ENCODE peak calls at places on chromosomes 16 and 17, in six cellular contexts. One of them, this sample, is unnamed.

GRCh38 chr16:50901062-50901461 is 159.2 kb downstream of the CYLD start:
- DNase-seq in bronchial epithelial cell: no peak
- DNase-seq in cardiac fibroblast: no peak
- DNase-seq in AG09309: no peak
- DNase-seq in GM12865: no peak
- DNase-seq in tibial nerve: no peak
- DNase-seq in this sample: no peak

GRCh38 chr17:9522074-9522473 is 53.5 kb downstream of the STX8 start:
- DNase-seq in bronchial epithelial cell: peak; percentile 33
- DNase-seq in cardiac fibroblast: peak; percentile 73
- DNase-seq in AG09309: no peak
- DNase-seq in GM12865: peak; percentile 53
- DNase-seq in tibial nerve: no peak
- DNase-seq in this sample: peak; percentile 74

GRCh38 chr17:9434502-9435113 is 141.0 kb downstream of the STX8 start:
- DNase-seq in bronchial epithelial cell: no peak
- DNase-seq in cardiac fibroblast: no peak
- DNase-seq in AG09309: no peak
- DNase-seq in GM12865: peak; percentile 74
- DNase-seq in tibial nerve: no peak
- DNase-seq in this sample: no peak

GRCh38 chr17:51454456-51454978 is 194.2 kb downstream of the UTP18 start:
- DNase-seq in bronchial epithelial cell: peak; percentile 14
- DNase-seq in cardiac fibroblast: no peak
- DNase-seq in AG09309: no peak
- DNase-seq in GM12865: no peak
- DNase-seq in tibial nerve: no peak
- DNase-seq in this sample: no peak

GRCh38 chr17:35991075-35991474 is 4.5 kb upstream of the CCL14 start:
- DNase-seq in bronchial epithelial cell: no peak
- DNase-seq in cardiac fibroblast: no peak
- DNase-seq in AG09309: no peak
- DNase-seq in GM12865: no peak
- DNase-seq in tibial nerve: no peak
- DNase-seq in this sample: no peak

GRCh38 chr17:13154403-13154802 is 136.6 kb upstream of the ELAC2 start:
- DNase-seq in bronchial epithelial cell: no peak
- DNase-seq in cardiac fibroblast: no peak
- DNase-seq in AG09309: no peak
- DNase-seq in GM12865: no peak
- DNase-seq in tibial nerve: no peak
- DNase-seq in this sample: no peak

GRCh38 chr17:79811036-79811887 is 14.4 kb upstream of the CBX8 start:
- DNase-seq in bronchial epithelial cell: no peak
- DNase-seq in cardiac fibroblast: no peak
- DNase-seq in AG09309: no peak
- DNase-seq in GM12865: peak; percentile 62
- DNase-seq in tibial nerve: no peak
- DNase-seq in this sample: no peak

GRCh38 chr17:41734139-41734948 is at the start of gene HAP1:
- DNase-seq in bronchial epithelial cell: no peak
- DNase-seq in cardiac fibroblast: peak; percentile 35
- DNase-seq in AG09309: no peak
- DNase-seq in GM12865: no peak
- DNase-seq in tibial nerve: no peak
- DNase-seq in this sample: peak; percentile 21

GRCh38 chr16:57720142-57720575 is 15.4 kb upstream of the KATNB1 start:
- DNase-seq in bronchial epithelial cell: peak; percentile 38
- DNase-seq in cardiac fibroblast: peak; percentile 75
- DNase-seq in AG09309: peak; percentile 8
- DNase-seq in GM12865: peak; percentile 70
- DNase-seq in tibial nerve: no peak
- DNase-seq in this sample: peak; percentile 75

GRCh38 chr16:85086347-85087291 is 25.7 kb downstream of the CIBAR2 start:
- DNase-seq in bronchial epithelial cell: peak; percentile 64
- DNase-seq in cardiac fibroblast: peak; percentile 73
- DNase-seq in AG09309: no peak
- DNase-seq in GM12865: peak; percentile 76
- DNase-seq in tibial nerve: peak; percentile 68
- DNase-seq in this sample: peak; percentile 39

GRCh38 chr17:60398227-60398959 is 6.5 kb upstream of the USP32 start:
- DNase-seq in bronchial epithelial cell: no peak
- DNase-seq in cardiac fibroblast: no peak
- DNase-seq in AG09309: no peak
- DNase-seq in GM12865: peak; percentile 56
- DNase-seq in tibial nerve: no peak
- DNase-seq in this sample: no peak

GRCh38 chr17:45050680-45051059 is 762 bp downstream of the DCAKD start:
- DNase-seq in bronchial epithelial cell: no peak
- DNase-seq in cardiac fibroblast: no peak
- DNase-seq in AG09309: no peak
- DNase-seq in GM12865: peak; percentile 59
- DNase-seq in tibial nerve: no peak
- DNase-seq in this sample: no peak

GRCh38 chr17:4369557-4370230 is 3.2 kb upstream of the UBE2G1 start:
- DNase-seq in bronchial epithelial cell: no peak
- DNase-seq in cardiac fibroblast: no peak
- DNase-seq in AG09309: no peak
- DNase-seq in GM12865: no peak
- DNase-seq in tibial nerve: no peak
- DNase-seq in this sample: no peak

GRCh38 chr16:1420540-1421205 is at the start of gene UQCC4:
- DNase-seq in bronchial epithelial cell: peak; percentile 96
- DNase-seq in cardiac fibroblast: peak; percentile 99
- DNase-seq in AG09309: peak; percentile 91
- DNase-seq in GM12865: peak; percentile 99
- DNase-seq in tibial nerve: peak; percentile 98
- DNase-seq in this sample: peak; percentile 99

GRCh38 chr16:46732561-46732960 is 15.6 kb downstream of the MYLK3 start:
- DNase-seq in bronchial epithelial cell: no peak
- DNase-seq in cardiac fibroblast: no peak
- DNase-seq in AG09309: no peak
- DNase-seq in GM12865: no peak
- DNase-seq in tibial nerve: no peak
- DNase-seq in this sample: no peak

GRCh38 chr16:67951485-67951884 is 7.6 kb upstream of the LCAT start:
- DNase-seq in bronchial epithelial cell: no peak
- DNase-seq in cardiac fibroblast: no peak
- DNase-seq in AG09309: no peak
- DNase-seq in GM12865: no peak
- DNase-seq in tibial nerve: no peak
- DNase-seq in this sample: no peak

GRCh38 chr17:48427598-48427997 is 2.4 kb downstream of the SKAP1 start:
- DNase-seq in bronchial epithelial cell: no peak
- DNase-seq in cardiac fibroblast: no peak
- DNase-seq in AG09309: no peak
- DNase-seq in GM12865: peak; percentile 80
- DNase-seq in tibial nerve: no peak
- DNase-seq in this sample: no peak

DNA sequence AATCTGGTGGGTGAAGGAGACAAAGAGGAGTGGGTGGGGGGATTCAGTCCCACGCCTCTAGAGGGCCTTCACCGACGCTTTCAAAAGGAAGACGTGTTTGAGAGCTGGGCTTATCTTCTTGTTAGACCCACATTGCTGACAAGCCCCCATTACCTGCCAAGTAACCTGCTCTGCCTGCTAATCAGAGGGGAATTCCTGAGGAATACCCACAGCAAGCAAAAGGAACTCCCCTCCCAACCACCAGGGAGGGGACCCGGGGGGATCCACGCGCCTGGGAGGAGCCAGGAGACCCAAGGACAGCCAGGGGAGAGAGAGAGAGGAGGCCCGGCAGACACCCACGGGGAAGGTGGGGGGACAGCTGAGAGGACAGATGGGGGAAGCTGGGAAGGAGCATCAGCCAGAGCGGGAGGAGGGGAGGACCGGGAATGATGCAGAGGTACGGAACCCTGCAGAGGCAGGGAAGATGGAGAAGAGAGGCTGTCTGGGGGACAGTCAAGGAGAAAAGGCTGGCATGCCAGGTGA is 986 bp downstream of the MTMR4 start:
- DNase-seq in bronchial epithelial cell: no peak
- DNase-seq in cardiac fibroblast: no peak
- DNase-seq in AG09309: no peak
- DNase-seq in GM12865: peak; percentile 68
- DNase-seq in tibial nerve: no peak
- DNase-seq in this sample: no peak
- TF ChIP-seq CTCF in bronchial epithelial cell: no peak
- TF ChIP-seq CTCF in cardiac fibroblast: no peak
- TF ChIP-seq CTCF in AG09309: no peak
- TF ChIP-seq CTCF in GM12865: peak; percentile 2
- TF ChIP-seq CTCF in tibial nerve: no peak
- TF ChIP-seq CTCF in this sample: no peak

GRCh38 chr16:86100205-86101134 is 201.5 kb downstream of the IRF8 start:
- DNase-seq in bronchial epithelial cell: no peak
- DNase-seq in cardiac fibroblast: no peak
- DNase-seq in AG09309: no peak
- DNase-seq in GM12865: no peak
- DNase-seq in tibial nerve: no peak
- DNase-seq in this sample: no peak
- H3K4me3 ChIP-seq in bronchial epithelial cell: no peak overlapping the region
- H3K4me3 ChIP-seq in cardiac fibroblast: no peak overlapping the region
- H3K4me3 ChIP-seq in AG09309: no peak overlapping the region
- H3K4me3 ChIP-seq in GM12865: no peak overlapping the region
- H3K4me3 ChIP-seq in tibial nerve: no peak overlapping the region
- H3K4me3 ChIP-seq in this sample: no peak overlapping the region

DNA sequence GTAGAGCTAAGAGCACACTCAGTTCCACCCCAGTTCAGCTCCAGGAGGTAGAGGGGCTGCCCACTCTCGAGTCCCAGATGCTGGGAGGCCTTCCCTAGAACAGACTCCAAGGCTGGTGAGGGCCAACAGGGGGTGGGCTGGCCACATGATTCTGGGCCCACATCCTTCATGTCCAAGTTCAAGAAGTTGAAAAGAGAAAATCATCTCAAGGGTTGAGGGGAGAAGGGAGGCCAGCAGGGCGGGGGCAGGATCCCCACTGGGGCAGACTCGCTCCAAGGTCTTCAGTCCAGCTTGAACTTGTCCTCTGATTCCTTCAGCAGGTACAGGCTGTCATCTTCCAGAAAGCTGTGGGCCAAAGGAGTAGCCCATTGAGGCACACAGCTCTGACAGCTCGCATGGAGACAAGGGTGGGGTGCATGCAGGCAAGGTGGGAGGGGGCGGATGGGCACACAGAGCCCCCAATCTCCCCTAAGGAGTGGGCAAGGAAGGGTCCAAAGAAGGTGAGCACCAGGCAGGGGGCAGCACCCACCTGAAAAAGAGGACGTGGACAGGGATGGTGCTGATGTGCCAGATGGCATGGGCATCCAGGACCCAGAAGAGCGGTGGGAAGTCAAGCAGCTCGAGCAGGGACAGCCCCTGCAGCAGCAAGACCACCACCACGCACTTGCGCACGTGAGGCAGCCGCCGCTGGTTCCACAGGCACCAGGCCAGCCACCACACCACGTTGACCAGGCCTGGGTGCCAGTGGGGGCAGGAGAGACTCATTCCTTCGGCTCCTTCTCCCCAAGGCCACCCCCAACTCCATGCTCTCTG is 4.5 kb downstream of the PNMT start:
- DNase-seq in bronchial epithelial cell: no peak
- DNase-seq in cardiac fibroblast: no peak
- DNase-seq in AG09309: no peak
- DNase-seq in GM12865: no peak
- DNase-seq in tibial nerve: no peak
- DNase-seq in this sample: no peak
- TF ChIP-seq CTCF in bronchial epithelial cell: no peak
- TF ChIP-seq CTCF in cardiac fibroblast: no peak
- TF ChIP-seq CTCF in AG09309: no peak
- TF ChIP-seq CTCF in GM12865: no peak
- TF ChIP-seq CTCF in tibial nerve: no peak
- TF ChIP-seq CTCF in this sample: no peak

DNA sequence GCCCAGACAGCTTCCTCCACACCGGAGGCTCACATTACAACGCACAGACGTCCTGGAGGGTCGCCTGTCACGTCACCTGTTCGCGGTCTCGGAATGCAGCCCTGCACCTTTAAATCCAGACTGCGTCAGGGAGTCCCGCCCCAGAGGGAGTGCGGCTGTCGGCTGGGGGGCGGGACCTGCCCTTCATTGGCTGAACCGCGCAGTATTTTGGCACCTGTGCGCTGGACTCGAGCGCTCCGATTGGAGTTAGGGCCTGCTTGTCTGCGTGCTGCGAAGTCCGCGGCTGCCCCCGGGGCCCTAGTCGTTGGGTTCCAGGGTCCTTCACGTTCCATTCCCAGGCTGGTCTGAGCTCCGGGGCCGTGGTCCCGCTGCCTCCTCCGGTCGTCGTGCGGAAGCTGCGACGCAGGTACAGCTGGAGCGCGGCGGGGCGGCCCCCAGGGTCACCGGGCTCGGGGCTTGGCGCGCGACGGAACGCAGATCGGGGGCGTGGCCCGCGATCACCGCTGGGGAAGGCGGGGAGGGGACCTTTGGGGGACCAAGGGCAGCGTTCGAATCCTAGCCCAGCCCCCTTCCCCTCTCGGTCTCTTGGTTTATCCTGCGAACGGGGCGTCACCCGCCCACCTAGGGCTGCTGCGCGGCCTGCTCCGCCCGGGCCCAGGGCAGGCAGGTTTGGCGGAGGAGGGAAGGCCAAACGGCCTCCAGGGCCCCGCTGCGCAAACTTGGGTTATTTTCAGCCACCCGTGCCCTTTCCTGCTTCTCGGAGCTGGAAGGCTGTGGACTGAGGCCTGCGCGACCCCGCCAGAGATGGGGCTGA is at the start of gene MIEF2:
- DNase-seq in bronchial epithelial cell: peak; percentile 93
- DNase-seq in cardiac fibroblast: peak; percentile 96
- DNase-seq in AG09309: peak; percentile 75
- DNase-seq in GM12865: peak; percentile 96
- DNase-seq in tibial nerve: peak; percentile 89
- DNase-seq in this sample: peak; percentile 96
- H3K4me3 ChIP-seq in bronchial epithelial cell: peak within 1 kb of the TSS; percentile 85
- H3K4me3 ChIP-seq in cardiac fibroblast: peak within 1 kb of the TSS; percentile 96
- H3K4me3 ChIP-seq in AG09309: peak within 1 kb of the TSS; percentile 92
- H3K4me3 ChIP-seq in GM12865: peak within 1 kb of the TSS; percentile 62
- H3K4me3 ChIP-seq in tibial nerve: peak within 1 kb of the TSS; percentile 72
- H3K4me3 ChIP-seq in this sample: peak within 1 kb of the TSS; percentile 81

GRCh38 chr16:66454751-66455150 is 27.7 kb downstream of the BEAN1 start:
- DNase-seq in bronchial epithelial cell: no peak
- DNase-seq in cardiac fibroblast: no peak
- DNase-seq in AG09309: no peak
- DNase-seq in GM12865: no peak
- DNase-seq in tibial nerve: no peak
- DNase-seq in this sample: no peak
- TF ChIP-seq CTCF in bronchial epithelial cell: no peak
- TF ChIP-seq CTCF in cardiac fibroblast: no peak
- TF ChIP-seq CTCF in AG09309: no peak
- TF ChIP-seq CTCF in GM12865: no peak
- TF ChIP-seq CTCF in tibial nerve: no peak
- TF ChIP-seq CTCF in this sample: no peak